ENCODE peak calls at places on chromosomes 4 and X, in four cellular contexts. C, J, O and H are unnamed samples.

GRCh38 chrX:100721328-100721727 is 10.6 kb downstream of the SYTL4 start:
- DNase-seq in O (no peak), C (no peak), J (no peak), H (no peak)

GRCh38 chr4:105306158-105306781 is 159.6 kb downstream of the TET2 start:
- DNase-seq in O (no peak), J (no peak), C (no peak), H (no peak)

GRCh38 chr4:8349664-8350225 is 80.2 kb downstream of the HTRA3 start:
- DNase-seq in J (no peak), C (no peak), O (no peak), H (no peak)

GRCh38 chrX:96715412-96715940 is 30.8 kb downstream of the DIAPH2 start:
- DNase-seq in C (no peak), O (no peak), J (no peak), H (no peak)

GRCh38 chr4:19711871-19712270 is 539.8 kb upstream of the SLIT2 start:
- DNase-seq in O (no peak), J (no peak), C (no peak), H (no peak)

GRCh38 chr4:122224348-122224747 is 72.2 kb downstream of the BLTP1 start:
- DNase-seq in O (peak; percentile 11), J (no peak), C (peak; percentile 37), H (peak; percentile 11)

GRCh38 chrX:3728454-3728853 is 15.0 kb upstream of the PRKX start:
- DNase-seq in J (no peak), C (no peak), O (no peak), H (no peak)

GRCh38 chr4:826508-827208 is 729 bp upstream of the CPLX1 start:
- DNase-seq in C (peak; percentile 58), O (peak; percentile 66), J (no peak), H (peak; percentile 59)

GRCh38 chrX:10190367-10190766 is 33.6 kb downstream of the CLCN4 start:
- DNase-seq in O (peak; percentile 41), J (peak; percentile 72), C (peak; percentile 51), H (no peak)

GRCh38 chrX:77453190-77453589 is 6.0 kb downstream of the FGF16 start:
- DNase-seq in C (no peak), J (no peak), O (no peak), H (no peak)

GRCh38 chrX:135421932-135422809 is at the start of gene SMIM10L2A:
- DNase-seq in O (no peak), J (no peak), C (no peak), H (peak; percentile 38)

GRCh38 chr4:35461931-35462659 is 782.2 kb downstream of the ARAP2 start:
- DNase-seq in O (no peak), C (no peak), J (no peak), H (peak; percentile 19)
- TF ChIP-seq ELF4 in O (no peak), C (no peak), J (no peak), H (no peak)

DNA sequence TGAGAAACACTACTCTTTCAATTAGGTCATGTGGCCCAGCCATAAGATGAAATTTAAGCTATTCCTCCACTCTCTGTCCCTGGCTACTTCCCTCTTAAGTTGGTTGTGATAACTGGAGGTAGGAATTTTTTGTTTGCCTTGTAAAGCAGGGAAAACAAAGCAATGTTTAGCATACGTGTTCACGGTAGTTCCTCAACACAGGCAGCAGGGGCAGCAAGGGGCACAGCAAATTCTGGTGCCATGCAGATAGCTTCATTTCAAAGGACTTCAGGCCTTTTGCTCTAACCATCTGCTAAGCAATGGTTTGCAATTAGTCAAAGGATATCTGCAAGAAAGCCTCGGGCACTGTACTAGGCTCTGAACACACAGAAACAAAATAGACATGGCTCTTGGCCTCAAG is 330.2 kb downstream of the ZIC3 start:
- DNase-seq in J (no peak), O (no peak), C (no peak), H (peak; percentile 19)
- TF ChIP-seq ELF4 in J (no peak), O (no peak), C (no peak), H (no peak)

DNA sequence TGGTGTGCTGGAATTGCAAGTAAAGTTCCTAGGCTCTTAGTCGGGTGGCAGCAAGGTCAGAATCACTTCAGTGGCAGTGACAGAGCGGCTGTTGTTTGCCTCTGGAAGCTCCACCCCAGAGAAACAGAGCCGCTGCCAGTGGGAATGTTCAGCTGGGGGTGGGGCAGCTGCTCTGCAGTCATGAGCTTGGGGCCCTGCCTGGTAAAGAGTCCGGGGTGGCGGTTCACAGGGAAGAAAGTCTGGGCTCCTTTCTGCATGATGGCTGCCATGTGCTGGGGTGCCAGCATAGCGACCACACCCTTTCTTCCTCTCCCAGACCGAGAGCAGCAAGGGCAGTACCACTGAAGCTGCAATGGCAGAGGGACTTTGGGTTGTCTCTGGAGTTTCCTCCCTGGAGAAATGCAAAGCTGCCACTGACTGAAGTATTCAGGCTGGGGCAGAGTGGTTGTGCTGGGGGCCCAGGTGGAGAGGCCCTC is 108.8 kb upstream of the CENPE start:
- DNase-seq in J (peak; percentile 82), O (no peak), C (no peak), H (no peak)
- TF ChIP-seq ELF4 in J (no peak), O (no peak), C (no peak), H (no peak)

DNA sequence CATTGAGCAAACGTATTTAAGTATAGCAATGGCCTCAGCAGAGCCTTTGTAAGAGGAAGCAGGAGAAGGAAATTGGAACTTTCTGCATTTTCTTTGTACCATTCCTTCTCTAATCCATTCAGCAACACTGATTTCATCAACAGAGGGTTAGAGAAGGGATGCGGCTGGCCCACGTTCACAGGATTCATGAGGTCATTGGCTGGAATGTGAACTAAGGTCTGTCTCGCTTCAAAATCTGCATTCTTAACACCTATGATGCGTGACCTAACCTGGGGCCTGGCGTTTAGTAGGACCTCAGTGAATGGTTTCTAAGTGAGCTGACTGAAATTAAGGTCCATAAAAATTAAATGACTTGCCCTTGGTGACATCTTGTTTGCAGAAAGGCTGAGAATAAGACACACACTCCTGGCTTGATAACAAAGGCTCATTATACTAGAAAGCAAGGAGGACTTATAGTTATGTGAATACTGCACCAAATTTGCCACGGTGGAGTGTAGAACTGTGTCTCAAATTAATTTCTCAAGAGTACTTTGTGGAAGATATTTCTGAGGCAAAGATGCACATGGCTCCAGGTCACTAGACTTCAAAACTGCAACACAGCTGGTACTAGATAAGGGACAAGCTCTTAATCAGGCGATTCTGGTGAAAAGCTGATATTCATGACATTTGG is 25.4 kb downstream of the FGFBP1 start:
- DNase-seq in C (no peak), O (no peak), J (no peak), H (no peak)
- TF ChIP-seq ELF4 in C (no peak), O (no peak), J (no peak), H (no peak)

GRCh38 chr4:24322517-24322916 is 261.8 kb downstream of the DHX15 start:
- DNase-seq in C (no peak), J (no peak), O (no peak), H (no peak)
- TF ChIP-seq ELF4 in C (no peak), J (no peak), O (no peak), H (no peak)

GRCh38 chrX:69616520-69617203 is 749 bp downstream of the EDA start:
- DNase-seq in O (no peak), C (peak; percentile 17), J (peak; percentile 0), H (peak; percentile 9)

GRCh38 chrX:69613946-69614345 is 2.0 kb upstream of the EDA start:
- DNase-seq in O (no peak), J (peak; percentile 77), C (no peak), H (no peak)

GRCh38 chrX:69615779-69616519 is at the start of gene EDA:
- DNase-seq in O (peak; percentile 76), J (peak; percentile 73), C (peak; percentile 87), H (peak; percentile 87)

GRCh38 chrX:69614896-69615295 is 1.0 kb upstream of the EDA start:
- DNase-seq in O (no peak), J (no peak), C (no peak), H (no peak)

GRCh38 chrX:69615323-69615722 is 590 bp upstream of the EDA start:
- DNase-seq in O (no peak), C (no peak), J (no peak), H (peak; percentile 22)
- TF ChIP-seq ELF4 in O (no peak), C (no peak), J (no peak), H (no peak)

GRCh38 chr4:62548108-62548524 is 1348.0 kb downstream of the ADGRL3 start:
- DNase-seq in J (peak; percentile 2), O (no peak), C (no peak), H (peak; percentile 61)
- TF ChIP-seq ELF4 in J (no peak), O (no peak), C (no peak), H (no peak)

DNA sequence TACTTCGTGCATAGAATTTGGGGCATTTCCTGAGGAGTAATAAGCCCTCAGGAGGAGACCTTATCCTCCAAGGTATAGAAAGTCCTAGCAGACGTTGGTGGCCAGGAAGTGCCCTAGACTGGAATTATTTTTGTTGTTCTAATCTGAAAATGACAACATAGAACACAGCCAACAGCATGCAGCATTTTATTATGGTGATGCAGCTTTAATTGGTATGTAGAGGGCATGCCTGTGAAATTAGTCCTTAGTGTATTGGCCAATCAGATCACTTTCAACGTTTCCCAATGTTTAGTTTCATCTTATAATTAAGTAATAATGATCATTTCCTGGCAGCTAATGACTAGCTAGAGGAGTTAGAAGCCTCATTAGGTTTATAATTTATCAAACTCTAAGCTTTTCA is 199.2 kb downstream of the SHROOM3 start:
- DNase-seq in C (no peak), J (no peak), O (no peak), H (no peak)
- TF ChIP-seq ELF4 in C (no peak), J (no peak), O (no peak), H (no peak)

GRCh38 chr4:188428935-188429334 is 289.7 kb downstream of the TRIML1 start:
- DNase-seq in C (no peak), J (no peak), O (no peak), H (peak; percentile 31)
- TF ChIP-seq ELF4 in C (no peak), J (no peak), O (no peak), H (no peak)

DNA sequence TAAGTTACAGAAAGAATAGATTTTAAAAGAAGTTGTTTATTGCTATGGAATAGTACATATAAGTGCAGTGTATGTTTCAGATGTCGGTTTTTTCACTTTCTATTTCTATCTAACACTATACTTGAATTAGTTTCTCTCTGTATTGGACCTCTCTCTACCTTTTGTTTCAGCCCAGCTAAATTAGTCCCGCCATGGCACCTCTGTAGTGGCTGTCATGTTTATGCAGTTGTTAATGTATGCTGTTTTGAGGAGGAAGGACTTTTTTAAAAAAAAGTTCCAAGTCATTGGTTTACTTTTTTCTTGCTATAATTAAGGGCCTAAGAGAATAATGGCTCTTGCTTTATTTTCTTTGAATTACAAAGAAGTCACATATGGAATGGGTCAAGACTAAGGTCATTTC is 118.1 kb downstream of the AKAP4 start:
- DNase-seq in C (no peak), O (no peak), J (no peak), H (no peak)
- TF ChIP-seq ELF4 in C (no peak), O (no peak), J (no peak), H (no peak)